ENCODE peak calls at places on chromosomes 12 and 14, in eight cellular contexts. A is Peyer's patch; D is IMR-90; J is fibroblast of pulmonary artery; R is endothelial cell; B is tibial nerve; G is AG10803; F is CD4-positive, alpha-beta T cell. L is an unnamed sample.
A peak's percentile ranks its signal among the peaks of the same experiment; 100 is the strongest.

GRCh38 chr12:72139411-72139810 is 132.8 kb upstream of the TRHDE start:
- DNase-seq in A (no peak), D (no peak), J (no peak), R (no peak), B (no peak), G (no peak), F (no peak), L (no peak)

GRCh38 chr12:91053951-91054715 is 3.7 kb downstream of the KERA start:
- DNase-seq in A (no peak), D (peak; percentile 72), J (peak; percentile 98), R (no peak), B (no peak), G (peak; percentile 94), F (no peak), L (no peak)

GRCh38 chr12:108564724-108565123 is 2.3 kb downstream of the ISCU start:
- DNase-seq in A (no peak), D (no peak), J (no peak), R (no peak), B (no peak), G (no peak), F (no peak), L (no peak)

GRCh38 chr12:71661977-71662522 is 1.6 kb downstream of the ZFC3H1 start:
- DNase-seq in A (no peak), D (peak; percentile 84), J (peak; percentile 82), R (no peak), B (no peak), G (peak; percentile 53), F (no peak), L (no peak)

GRCh38 chr12:4562034-4562657 is at the start of gene DYRK4:
- DNase-seq in A (peak; percentile 89), D (peak; percentile 60), J (peak; percentile 71), R (peak; percentile 80), B (peak; percentile 64), G (peak; percentile 64), F (no peak), L (peak; percentile 89)

GRCh38 chr12:53596920-53597363 is 29.2 kb downstream of the ATF7 start:
- DNase-seq in A (no peak), D (peak; percentile 59), J (peak; percentile 64), R (no peak), B (no peak), G (peak; percentile 74), F (no peak), L (no peak)

GRCh38 chr14:85426068-85426935 is 103.6 kb upstream of the FLRT2 start:
- DNase-seq in A (no peak), D (no peak), J (no peak), R (no peak), B (no peak), G (no peak), F (no peak), L (no peak)

GRCh38 chr12:124100572-124101178 is 127.7 kb downstream of the ZNF664 start:
- DNase-seq in A (no peak), D (no peak), J (no peak), R (no peak), B (no peak), G (no peak), F (no peak), L (no peak)

GRCh38 chr14:54225457-54225856 is 171.3 kb upstream of the CDKN3 start:
- DNase-seq in A (no peak), D (no peak), J (no peak), R (no peak), B (no peak), G (no peak), F (no peak), L (no peak)

GRCh38 chr14:89650077-89650978 is 233.3 kb upstream of the FOXN3 start:
- DNase-seq in A (no peak), D (no peak), J (no peak), R (no peak), B (no peak), G (peak; percentile 27), F (no peak), L (no peak)

GRCh38 chr14:96827310-96827709 is 30.1 kb downstream of the VRK1 start:
- DNase-seq in A (no peak), D (no peak), J (no peak), R (no peak), B (no peak), G (no peak), F (no peak), L (no peak)

GRCh38 chr14:100602621-100603020 is 15.4 kb upstream of the BEGAIN start:
- DNase-seq in A (no peak), D (no peak), J (no peak), R (no peak), B (no peak), G (no peak), F (no peak), L (no peak)

GRCh38 chr14:100988411-100988900 is 84.9 kb upstream of the RTL1 start:
- DNase-seq in A (no peak), D (peak; percentile 45), J (no peak), R (no peak), B (no peak), G (no peak), F (no peak), L (no peak)

GRCh38 chr12:46944104-46944503 is 118.3 kb upstream of the SLC38A4 start:
- DNase-seq in A (no peak), D (peak; percentile 82), J (peak; percentile 73), R (no peak), B (no peak), G (peak; percentile 74), F (no peak), L (no peak)

GRCh38 chr12:62505786-62506185 is 39.2 kb downstream of the MON2 start:
- DNase-seq in A (no peak), D (no peak), J (no peak), R (no peak), B (no peak), G (no peak), F (no peak), L (no peak)

GRCh38 chr12:75819512-75819911 is 212.1 kb downstream of the PHLDA1 start:
- DNase-seq in A (no peak), D (no peak), J (no peak), R (no peak), B (no peak), G (no peak), F (no peak), L (no peak)

GRCh38 chr14:104292084-104292970 is 153.9 kb downstream of the KIF26A start:
- DNase-seq in A (peak; percentile 23), D (no peak), J (no peak), R (no peak), B (no peak), G (no peak), F (no peak), L (no peak)

GRCh38 chr14:104294628-104294982 is 156.2 kb downstream of the KIF26A start:
- DNase-seq in A (peak; percentile 46), D (no peak), J (no peak), R (no peak), B (no peak), G (no peak), F (no peak), L (no peak)

GRCh38 chr14:104293231-104293841 is 154.9 kb downstream of the KIF26A start:
- DNase-seq in A (peak; percentile 26), D (no peak), J (no peak), R (no peak), B (no peak), G (no peak), F (no peak), L (no peak)

GRCh38 chr14:104294983-104295680 is 156.7 kb downstream of the KIF26A start:
- DNase-seq in A (peak; percentile 40), D (no peak), J (no peak), R (no peak), B (no peak), G (no peak), F (no peak), L (no peak)

DNA sequence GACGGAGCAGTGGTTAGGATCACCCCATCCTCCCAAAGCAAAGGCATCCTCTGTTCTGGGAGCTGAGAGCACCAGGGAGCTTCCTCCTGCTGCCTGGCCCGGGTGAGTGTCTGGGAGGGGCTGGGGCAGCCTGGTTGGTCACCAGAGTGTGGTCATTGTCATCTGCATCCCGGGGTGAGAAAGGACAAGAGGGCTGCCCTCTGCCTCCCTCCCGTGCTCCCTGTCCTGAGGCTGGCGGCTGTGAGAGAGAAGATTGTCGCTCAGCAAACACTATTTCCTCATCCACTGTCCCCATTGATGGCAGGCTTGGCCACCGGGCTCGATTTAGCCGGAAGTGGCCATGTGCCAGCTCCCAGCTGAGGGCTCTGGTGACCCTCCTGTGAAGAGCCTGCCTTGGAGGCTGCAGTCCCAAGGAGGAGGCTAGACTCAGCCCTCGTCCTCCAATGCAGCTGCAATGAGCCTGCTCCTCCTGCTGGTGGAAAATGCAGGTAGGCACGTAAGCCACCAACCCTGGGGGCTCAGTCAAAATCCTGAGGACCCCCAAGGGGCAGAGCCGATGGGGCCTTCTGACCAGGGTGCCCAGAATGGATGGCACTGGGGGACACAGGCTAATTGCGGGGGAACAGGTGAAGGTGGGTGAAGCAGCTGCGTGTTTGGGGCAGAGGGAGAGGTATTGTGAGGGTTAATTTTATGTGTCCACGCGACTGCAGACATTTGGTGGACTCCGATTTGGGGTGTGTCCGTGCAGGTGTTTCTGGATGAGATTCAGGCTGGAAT is 155.7 kb downstream of the KIF26A start:
- DNase-seq in A (peak; percentile 55), D (no peak), J (no peak), R (no peak), B (no peak), G (no peak), F (no peak), L (no peak)
- TF ChIP-seq CTCF in A (no peak), D (no peak), J (no peak), R (peak; percentile 30), B (no peak), G (no peak), F (no peak), L (peak; percentile 31)

DNA sequence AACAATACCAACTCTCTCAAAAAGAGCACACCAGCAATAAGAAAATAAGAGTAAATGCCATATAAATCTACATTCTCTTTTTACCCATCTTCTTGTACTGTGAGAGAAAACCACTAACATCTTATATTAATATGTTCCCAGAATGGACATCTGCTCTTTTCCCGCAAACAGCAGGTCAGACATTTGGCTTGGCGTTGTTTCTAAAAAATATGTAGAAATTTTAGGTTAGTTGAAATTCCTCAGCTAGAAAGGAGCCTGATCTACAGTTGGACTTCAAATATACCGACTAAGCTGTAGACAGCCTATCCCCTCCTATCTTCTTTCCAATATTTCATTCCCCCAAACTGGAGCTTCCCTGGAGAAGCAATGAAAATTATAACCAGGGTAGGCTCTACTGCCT is 88.7 kb downstream of the PPP2R5E start:
- DNase-seq in A (no peak), D (no peak), J (no peak), R (no peak), B (no peak), G (no peak), F (no peak), L (no peak)
- TF ChIP-seq CTCF in A (no peak), D (no peak), J (no peak), R (no peak), B (no peak), G (no peak), F (no peak), L (no peak)

GRCh38 chr14:29800961-29801360 is 126.7 kb downstream of the PRKD1 start:
- DNase-seq in A (no peak), D (no peak), J (peak; percentile 10), R (no peak), B (no peak), G (no peak), F (no peak), L (no peak)
- TF ChIP-seq CTCF in A (no peak), D (no peak), J (peak; percentile 26), R (peak; percentile 34), B (no peak), G (no peak), F (no peak), L (peak; percentile 42)

DNA sequence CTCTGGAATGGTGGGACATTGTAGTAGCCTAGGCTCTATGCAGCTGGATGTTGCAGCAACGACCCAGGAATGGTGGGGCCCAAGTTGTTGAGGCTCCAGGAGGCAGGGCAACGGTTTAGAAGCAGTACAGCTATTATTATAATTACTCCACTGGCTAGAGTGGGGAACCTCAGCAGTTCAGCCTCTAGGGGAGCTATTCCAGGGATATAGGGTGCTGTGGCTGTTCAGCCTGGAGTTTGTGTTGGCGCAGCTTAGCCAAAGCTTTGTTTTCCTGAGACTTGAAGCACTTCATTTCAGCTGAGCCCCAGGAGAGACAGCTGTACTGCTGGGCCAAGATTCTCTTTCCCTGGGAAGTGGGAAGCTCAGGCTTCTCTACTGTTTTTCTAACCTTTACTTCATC is 1023.0 kb upstream of the ATXN7L3B start:
- DNase-seq in A (no peak), D (no peak), J (no peak), R (no peak), B (no peak), G (no peak), F (no peak), L (no peak)
- TF ChIP-seq CTCF in A (no peak), D (no peak), J (no peak), R (no peak), B (no peak), G (no peak), F (no peak), L (peak; percentile 24)

L was measured in progenitor cell of endocrine pancreas.